ENCODE peak calls at places on chromosomes 3 and 15, in five cellular contexts. R, P, S, J and I are unnamed samples.

GRCh38 chr15:25053000-25053815 is 98.4 kb downstream of the SNRPN start:
- DNase-seq in R (no peak), P (peak; percentile 11), S (peak; percentile 29), J (peak; percentile 39), I (peak; percentile 17)

GRCh38 chr3:196650740-196651311 is 11.3 kb downstream of the NRROS start:
- DNase-seq in R (no peak), P (peak; percentile 39), S (peak; percentile 76), J (no peak), I (no peak)

GRCh38 chr15:27025411-27026051 is 54.5 kb downstream of the GABRG3 start:
- DNase-seq in R (no peak), P (no peak), S (no peak), J (no peak), I (no peak)

GRCh38 chr3:17494117-17494809 is 248.2 kb downstream of the TBC1D5 start:
- DNase-seq in R (no peak), P (no peak), S (no peak), J (no peak), I (no peak)

GRCh38 chr3:191094057-191094456 is 105.0 kb upstream of the OSTN start:
- DNase-seq in R (no peak), P (no peak), S (no peak), J (no peak), I (no peak)

GRCh38 chr15:99087405-99087943 is 17.4 kb upstream of the SYNM start:
- DNase-seq in R (no peak), P (no peak), S (no peak), J (no peak), I (no peak)

GRCh38 chr15:95132774-95133173 is 901.4 kb downstream of the MCTP2 start:
- DNase-seq in R (no peak), P (no peak), S (no peak), J (no peak), I (no peak)

GRCh38 chr3:99545941-99546580 is 92.3 kb upstream of the COL8A1 start:
- DNase-seq in R (no peak), P (no peak), S (no peak), J (no peak), I (no peak)

GRCh38 chr15:51424780-51425179 is 83.3 kb downstream of the GLDN start:
- DNase-seq in R (no peak), P (no peak), S (no peak), J (no peak), I (no peak)

GRCh38 chr3:81485444-81485865 is 276.0 kb downstream of the GBE1 start:
- DNase-seq in R (peak; percentile 12), P (no peak), S (no peak), J (no peak), I (no peak)

GRCh38 chr3:138867996-138868395 is 33.3 kb upstream of the PIK3CB start:
- DNase-seq in R (no peak), P (no peak), S (no peak), J (no peak), I (no peak)

GRCh38 chr15:31471731-31472430 is 145.2 kb downstream of the KLF13 start:
- DNase-seq in R (no peak), P (no peak), S (no peak), J (no peak), I (peak; percentile 5)

GRCh38 chr3:28575748-28576589 is 227.3 kb upstream of the AZI2 start:
- DNase-seq in R (no peak), P (peak; percentile 25), S (no peak), J (peak; percentile 84), I (no peak)

GRCh38 chr15:80199869-80200268 is 47.1 kb downstream of the FAH start:
- DNase-seq in R (no peak), P (no peak), S (no peak), J (peak; percentile 37), I (no peak)

GRCh38 chr3:99330281-99330680 is 308.1 kb upstream of the COL8A1 start:
- DNase-seq in R (no peak), P (no peak), S (no peak), J (no peak), I (no peak)

GRCh38 chr15:79724312-79724711 is 172.5 kb downstream of the MTHFS start:
- DNase-seq in R (no peak), P (no peak), S (no peak), J (no peak), I (no peak)

GRCh38 chr3:155617346-155617745 is 127.5 kb downstream of the PLCH1 start:
- DNase-seq in R (no peak), P (no peak), S (no peak), J (no peak), I (no peak)

GRCh38 chr3:12194669-12195161 is 36.0 kb upstream of the TIMP4 start:
- DNase-seq in R (peak; percentile 78), P (peak; percentile 66), S (no peak), J (no peak), I (no peak)

GRCh38 chr3:189597918-189598317 is 33.3 kb upstream of the TP63 start:
- DNase-seq in R (no peak), P (no peak), S (no peak), J (no peak), I (no peak)

GRCh38 chr15:31101262-31102048 is at the start of gene TRPM1:
- DNase-seq in R (no peak), P (no peak), S (no peak), J (peak; percentile 29), I (no peak)

GRCh38 chr3:173708191-173708590 is 310.6 kb downstream of the NLGN1 start:
- DNase-seq in R (no peak), P (no peak), S (no peak), J (no peak), I (no peak)

GRCh38 chr15:50145451-50145872 is 26.4 kb upstream of the ATP8B4 start:
- DNase-seq in R (no peak), P (no peak), S (no peak), J (no peak), I (no peak)

GRCh38 chr3:187042874-187043458 is 96.3 kb downstream of the RPL39L start:
- DNase-seq in R (no peak), P (no peak), S (no peak), J (no peak), I (no peak)

GRCh38 chr15:93500155-93500554 is 411.1 kb upstream of the RGMA start:
- DNase-seq in R (no peak), P (no peak), S (no peak), J (no peak), I (no peak)

GRCh38 chr3:112734171-112734570 is 93.2 kb upstream of the CCDC80 start:
- DNase-seq in R (no peak), P (no peak), S (no peak), J (no peak), I (no peak)

GRCh38 chr15:98876461-98877369 is 130.9 kb downstream of the PGPEP1L start:
- DNase-seq in R (no peak), P (no peak), S (no peak), J (no peak), I (no peak)

GRCh38 chr3:10702961-10703740 is 112.9 kb upstream of the SLC6A11 start:
- DNase-seq in R (no peak), P (no peak), S (no peak), J (peak; percentile 91), I (no peak)

GRCh38 chr3:53150247-53151085 is 10.5 kb upstream of the PRKCD start:
- DNase-seq in R (peak; percentile 81), P (peak; percentile 91), S (no peak), J (no peak), I (no peak)

GRCh38 chr15:31434418-31435255 is 108.0 kb downstream of the KLF13 start:
- DNase-seq in R (peak; percentile 75), P (peak; percentile 63), S (peak; percentile 74), J (no peak), I (peak; percentile 39)

GRCh38 chr15:44695274-44695673 is 15.8 kb downstream of the PATL2 start:
- DNase-seq in R (no peak), P (no peak), S (no peak), J (no peak), I (no peak)

GRCh38 chr15:31503758-31504461 is 177.3 kb downstream of the KLF13 start:
- DNase-seq in R (no peak), P (no peak), S (no peak), J (peak; percentile 16), I (no peak)

GRCh38 chr15:36612063-36612788 is 32.8 kb downstream of the CDIN1 start:
- DNase-seq in R (no peak), P (no peak), S (no peak), J (no peak), I (no peak)

GRCh38 chr3:43319364-43319763 is 33.0 kb downstream of the SNRK start:
- DNase-seq in R (peak; percentile 14), P (no peak), S (no peak), J (no peak), I (no peak)

GRCh38 chr3:170707899-170708298 is 122.0 kb upstream of the SLC7A14 start:
- DNase-seq in R (no peak), P (no peak), S (no peak), J (no peak), I (no peak)
- H3K36me3 ChIP-seq in R (no peaks in the 10 kb centered on the region), P (no peaks in the 10 kb centered on the region), S (no peaks in the 10 kb centered on the region), J (no peaks in the 10 kb centered on the region), I (no peaks in the 10 kb centered on the region)

DNA sequence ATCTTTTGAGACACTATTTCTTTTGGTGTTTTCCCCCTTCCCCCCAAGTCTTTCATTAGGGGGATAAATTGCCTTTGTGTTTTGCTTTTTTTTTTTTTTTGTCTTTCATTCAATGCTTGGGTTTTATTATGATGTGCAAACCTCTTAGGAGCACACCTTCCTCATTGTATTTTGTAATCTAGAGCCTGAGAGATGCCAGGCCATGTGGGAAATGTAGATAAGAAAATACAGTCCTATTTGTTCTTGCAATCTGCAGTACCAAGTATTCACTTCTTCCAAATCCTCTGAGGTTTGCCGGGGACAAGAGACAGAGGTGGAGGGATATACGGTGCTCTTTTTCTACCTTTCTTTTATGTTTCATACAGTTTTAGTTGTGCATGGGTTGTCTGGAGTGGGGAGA is 66.7 kb downstream of the LARS2 start:
- DNase-seq in R (no peak), P (no peak), S (no peak), J (no peak), I (no peak)
- TF ChIP-seq EP300 in R (no peak), P (no peak), S (no peak), J (no peak), I (no peak)

DNA sequence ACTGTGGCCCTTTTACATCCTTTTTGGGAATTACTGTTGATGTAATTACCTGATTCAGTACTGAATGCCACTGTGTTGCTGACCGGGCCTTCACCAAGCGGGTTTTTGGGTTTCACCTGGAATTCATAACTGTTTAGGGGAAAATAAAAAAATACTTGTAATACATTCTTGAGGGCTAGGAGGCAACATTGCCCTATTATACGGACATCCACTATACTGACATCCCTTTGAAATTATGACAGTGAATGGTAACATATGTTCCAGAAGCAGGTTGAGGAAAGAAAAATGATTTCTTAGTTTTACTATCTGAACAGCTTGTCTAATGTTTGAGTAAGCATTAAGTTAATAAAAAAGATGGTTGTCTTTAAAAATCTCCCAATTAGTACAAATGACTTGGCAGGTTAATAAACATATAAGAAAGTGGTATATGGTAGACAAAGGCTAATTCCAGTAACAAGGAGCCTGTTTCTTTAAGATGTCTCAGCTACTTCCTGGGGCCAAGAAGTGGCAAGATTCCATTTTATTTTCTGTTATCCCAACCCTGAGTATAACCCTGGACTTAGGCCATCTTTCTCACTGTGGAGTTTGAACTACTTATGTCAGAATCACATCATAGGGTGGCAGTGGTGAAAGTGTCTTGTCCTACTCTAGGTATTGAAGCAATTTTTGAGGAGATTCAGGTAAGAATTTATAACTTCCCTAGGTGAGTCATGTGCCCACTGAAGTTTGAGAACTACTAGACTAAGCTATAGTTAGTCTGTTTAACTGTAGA is 45.5 kb downstream of the TFG start:
- DNase-seq in R (no peak), P (no peak), S (no peak), J (no peak), I (no peak)
- TF ChIP-seq CTCF in R (no peak), P (no peak), S (no peak), J (no peak), I (no peak)

GRCh38 chr3:26719148-26719547 is 96.6 kb downstream of the LRRC3B start:
- DNase-seq in R (no peak), P (no peak), S (no peak), J (no peak), I (no peak)

GRCh38 chr3:26718295-26718694 is 95.7 kb downstream of the LRRC3B start:
- DNase-seq in R (no peak), P (no peak), S (no peak), J (no peak), I (no peak)

GRCh38 chr3:26721047-26721446 is 98.5 kb downstream of the LRRC3B start:
- DNase-seq in R (no peak), P (no peak), S (no peak), J (no peak), I (no peak)
- H3K36me3 ChIP-seq in R (no peaks in the 10 kb centered on the region), P (no peaks in the 10 kb centered on the region), S (no peaks in the 10 kb centered on the region), J (no peaks in the 10 kb centered on the region), I (no peaks in the 10 kb centered on the region)